ENCODE peak calls at places on chromosomes 4 and X, in eight cellular contexts. One of them, this sample, is unnamed. For H3K79me2, the result is how much of the 10 kb centered on the place peaks cover.

GRCh38 chr4:108044951-108045686 is 55.4 kb downstream of the HADH start:
- DNase-seq in hepatocyte: peak
- DNase-seq in HCT116: no peak
- DNase-seq in SK-N-SH: no peak
- DNase-seq in MM.1S: no peak
- DNase-seq in GM23338: no peak
- DNase-seq in OCI-LY7: no peak
- DNase-seq in neural progenitor cell: no peak
- DNase-seq in this sample: peak

GRCh38 chrX:45850197-45850774 is 649.6 kb upstream of the DIPK2B start:
- DNase-seq in neural progenitor cell: peak
- DNase-seq in HCT116: no peak
- DNase-seq in MM.1S: peak
- DNase-seq in hepatocyte: peak
- DNase-seq in SK-N-SH: no peak
- DNase-seq in GM23338: peak
- DNase-seq in OCI-LY7: no peak
- DNase-seq in this sample: peak

GRCh38 chr4:185792384-185793146 is 19.4 kb downstream of the SORBS2 start:
- DNase-seq in hepatocyte: peak
- DNase-seq in MM.1S: no peak
- DNase-seq in neural progenitor cell: peak
- DNase-seq in OCI-LY7: no peak
- DNase-seq in GM23338: no peak
- DNase-seq in SK-N-SH: no peak
- DNase-seq in HCT116: no peak
- DNase-seq in this sample: peak

GRCh38 chr4:99024481-99025275 is 29.2 kb downstream of the METAP1 start:
- DNase-seq in neural progenitor cell: peak
- DNase-seq in hepatocyte: no peak
- DNase-seq in HCT116: no peak
- DNase-seq in MM.1S: no peak
- DNase-seq in SK-N-SH: no peak
- DNase-seq in GM23338: no peak
- DNase-seq in OCI-LY7: no peak
- DNase-seq in this sample: no peak

GRCh38 chr4:54482529-54482961 is 175.2 kb upstream of the KIT start:
- DNase-seq in OCI-LY7: no peak
- DNase-seq in neural progenitor cell: no peak
- DNase-seq in GM23338: no peak
- DNase-seq in HCT116: no peak
- DNase-seq in SK-N-SH: no peak
- DNase-seq in hepatocyte: no peak
- DNase-seq in MM.1S: no peak
- DNase-seq in this sample: peak

GRCh38 chr4:92121099-92121498 is 182.7 kb upstream of the GRID2 start:
- DNase-seq in HCT116: no peak
- DNase-seq in SK-N-SH: no peak
- DNase-seq in OCI-LY7: no peak
- DNase-seq in MM.1S: peak
- DNase-seq in hepatocyte: peak
- DNase-seq in GM23338: no peak
- DNase-seq in neural progenitor cell: no peak
- DNase-seq in this sample: peak

GRCh38 chr4:1193206-1194027 is 21.0 kb upstream of the SPON2 start:
- DNase-seq in GM23338: no peak
- DNase-seq in MM.1S: no peak
- DNase-seq in SK-N-SH: peak
- DNase-seq in hepatocyte: peak
- DNase-seq in HCT116: no peak
- DNase-seq in OCI-LY7: no peak
- DNase-seq in neural progenitor cell: no peak
- DNase-seq in this sample: no peak

GRCh38 chr4:185589067-185589844 is 53.9 kb upstream of the PDLIM3 start:
- DNase-seq in OCI-LY7: no peak
- DNase-seq in HCT116: peak
- DNase-seq in neural progenitor cell: no peak
- DNase-seq in GM23338: no peak
- DNase-seq in hepatocyte: no peak
- DNase-seq in SK-N-SH: no peak
- DNase-seq in MM.1S: no peak
- DNase-seq in this sample: no peak

GRCh38 chr4:176927664-176928063 is 134.9 kb upstream of the VEGFC start:
- DNase-seq in HCT116: no peak
- DNase-seq in MM.1S: no peak
- DNase-seq in neural progenitor cell: no peak
- DNase-seq in GM23338: no peak
- DNase-seq in SK-N-SH: no peak
- DNase-seq in OCI-LY7: no peak
- DNase-seq in hepatocyte: peak
- DNase-seq in this sample: peak

GRCh38 chr4:176193898-176194297 is 1.5 kb downstream of the SPATA4 start:
- DNase-seq in hepatocyte: no peak
- DNase-seq in HCT116: peak
- DNase-seq in MM.1S: no peak
- DNase-seq in neural progenitor cell: no peak
- DNase-seq in GM23338: no peak
- DNase-seq in OCI-LY7: no peak
- DNase-seq in SK-N-SH: no peak
- DNase-seq in this sample: peak

GRCh38 chr4:66028668-66029067 is 358.4 kb upstream of the EPHA5 start:
- DNase-seq in hepatocyte: no peak
- DNase-seq in HCT116: no peak
- DNase-seq in OCI-LY7: no peak
- DNase-seq in MM.1S: no peak
- DNase-seq in neural progenitor cell: no peak
- DNase-seq in GM23338: no peak
- DNase-seq in SK-N-SH: no peak
- DNase-seq in this sample: no peak

GRCh38 chr4:96407651-96408342 is 567.9 kb downstream of the PDHA2 start:
- DNase-seq in GM23338: no peak
- DNase-seq in hepatocyte: no peak
- DNase-seq in neural progenitor cell: no peak
- DNase-seq in HCT116: no peak
- DNase-seq in MM.1S: no peak
- DNase-seq in OCI-LY7: no peak
- DNase-seq in SK-N-SH: no peak
- DNase-seq in this sample: peak

GRCh38 chr4:16897991-16898827 is at the start of gene LDB2:
- DNase-seq in HCT116: no peak
- DNase-seq in hepatocyte: peak
- DNase-seq in GM23338: peak
- DNase-seq in neural progenitor cell: peak
- DNase-seq in SK-N-SH: peak
- DNase-seq in OCI-LY7: no peak
- DNase-seq in MM.1S: no peak
- DNase-seq in this sample: no peak
- TF ChIP-seq EZH2phosphoT487 in HCT116: no peak
- TF ChIP-seq EZH2phosphoT487 in hepatocyte: no peak
- TF ChIP-seq EZH2phosphoT487 in GM23338: no peak
- TF ChIP-seq EZH2phosphoT487 in neural progenitor cell: no peak
- TF ChIP-seq EZH2phosphoT487 in SK-N-SH: no peak
- TF ChIP-seq EZH2phosphoT487 in OCI-LY7: no peak
- TF ChIP-seq EZH2phosphoT487 in MM.1S: no peak
- TF ChIP-seq EZH2phosphoT487 in this sample: no peak

DNA sequence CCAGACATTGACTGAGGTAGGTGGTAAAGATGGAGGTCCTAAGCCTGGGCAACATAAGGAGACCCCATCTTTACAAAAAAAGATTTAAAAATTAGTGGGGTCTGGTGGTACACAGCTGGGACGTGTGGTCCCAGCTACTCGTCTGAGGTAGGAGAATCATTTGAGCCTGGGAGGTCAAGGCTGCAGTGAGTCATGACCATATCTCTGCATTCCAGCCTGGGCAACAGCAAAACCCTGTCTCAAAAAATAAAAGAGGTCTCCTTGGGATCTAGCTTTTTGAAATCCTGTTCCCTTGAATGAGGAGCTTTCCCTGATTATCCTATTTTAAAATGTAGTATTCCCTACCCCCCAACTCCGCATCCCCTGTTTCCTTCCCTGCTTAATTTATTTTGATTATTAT is 78.7 kb upstream of the OGT start:
- DNase-seq in SK-N-SH: no peak
- DNase-seq in hepatocyte: no peak
- DNase-seq in neural progenitor cell: no peak
- DNase-seq in GM23338: no peak
- DNase-seq in HCT116: no peak
- DNase-seq in OCI-LY7: no peak
- DNase-seq in MM.1S: no peak
- DNase-seq in this sample: no peak
- H3K79me2 ChIP-seq in SK-N-SH: under half
- H3K79me2 ChIP-seq in hepatocyte: under half
- H3K79me2 ChIP-seq in neural progenitor cell: under half
- H3K79me2 ChIP-seq in GM23338: under half
- H3K79me2 ChIP-seq in HCT116: under half
- H3K79me2 ChIP-seq in OCI-LY7: under half
- H3K79me2 ChIP-seq in MM.1S: under half
- H3K79me2 ChIP-seq in this sample: under half

DNA sequence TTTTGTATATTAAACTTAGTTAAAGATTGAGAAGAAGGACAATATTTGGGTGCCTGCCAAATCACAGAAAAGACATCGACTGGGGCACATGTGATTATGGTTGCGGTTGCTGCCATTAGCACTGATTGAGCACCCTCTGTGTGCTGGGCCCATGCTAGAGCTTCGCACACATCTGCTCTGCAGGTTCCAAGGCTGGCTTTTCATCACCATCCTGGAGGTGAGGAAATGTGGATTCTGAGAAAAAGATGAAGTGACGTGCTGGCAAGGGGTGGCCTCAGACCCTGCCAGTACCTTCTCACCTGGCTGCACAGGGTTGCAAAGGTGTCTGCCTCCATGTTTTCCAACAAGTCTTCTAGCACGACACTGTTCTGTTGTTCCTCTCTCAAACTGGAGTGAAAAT is 134.0 kb downstream of the EVC2 start:
- DNase-seq in HCT116: no peak
- DNase-seq in hepatocyte: no peak
- DNase-seq in GM23338: no peak
- DNase-seq in OCI-LY7: no peak
- DNase-seq in SK-N-SH: no peak
- DNase-seq in MM.1S: no peak
- DNase-seq in neural progenitor cell: no peak
- DNase-seq in this sample: no peak
- TF ChIP-seq CTCF in HCT116: no peak
- TF ChIP-seq CTCF in hepatocyte: no peak
- TF ChIP-seq CTCF in GM23338: no peak
- TF ChIP-seq CTCF in OCI-LY7: no peak
- TF ChIP-seq CTCF in SK-N-SH: no peak
- TF ChIP-seq CTCF in MM.1S: no peak
- TF ChIP-seq CTCF in neural progenitor cell: no peak
- TF ChIP-seq CTCF in this sample: no peak

GRCh38 chr4:166481739-166482138 is 608.7 kb downstream of the TLL1 start:
- DNase-seq in hepatocyte: no peak
- DNase-seq in OCI-LY7: no peak
- DNase-seq in SK-N-SH: no peak
- DNase-seq in MM.1S: no peak
- DNase-seq in GM23338: no peak
- DNase-seq in neural progenitor cell: no peak
- DNase-seq in HCT116: no peak
- DNase-seq in this sample: peak

GRCh38 chr4:166482755-166483154 is 609.7 kb downstream of the TLL1 start:
- DNase-seq in neural progenitor cell: no peak
- DNase-seq in MM.1S: no peak
- DNase-seq in GM23338: no peak
- DNase-seq in OCI-LY7: no peak
- DNase-seq in SK-N-SH: no peak
- DNase-seq in HCT116: no peak
- DNase-seq in hepatocyte: no peak
- DNase-seq in this sample: no peak

DNA sequence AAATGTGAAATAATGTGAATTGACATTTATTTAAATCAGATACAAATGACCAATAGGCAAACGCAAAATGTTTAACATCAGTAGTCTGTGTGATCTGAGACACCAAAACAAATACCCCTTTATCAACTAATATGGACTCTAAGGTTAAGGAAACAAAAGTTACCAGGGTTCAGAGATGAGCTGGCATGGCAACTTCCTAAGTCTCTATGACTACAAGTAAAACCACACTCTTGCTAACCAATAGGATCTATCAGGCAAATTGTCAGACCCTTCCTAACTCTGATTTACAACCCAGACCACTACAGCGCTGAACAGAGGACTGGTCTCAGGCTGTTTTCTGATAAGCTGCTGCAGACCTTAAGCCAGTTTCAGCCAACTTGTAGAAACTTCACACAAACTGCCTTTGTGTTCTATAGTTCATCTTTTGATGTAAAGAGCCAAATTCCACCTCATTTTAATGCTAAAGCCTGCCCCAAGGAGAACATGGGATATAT is 608.0 kb downstream of the TLL1 start:
- DNase-seq in GM23338: no peak
- DNase-seq in MM.1S: no peak
- DNase-seq in neural progenitor cell: no peak
- DNase-seq in OCI-LY7: no peak
- DNase-seq in hepatocyte: no peak
- DNase-seq in SK-N-SH: no peak
- DNase-seq in HCT116: no peak
- DNase-seq in this sample: peak
- TF ChIP-seq EZH2phosphoT487 in GM23338: no peak
- TF ChIP-seq EZH2phosphoT487 in MM.1S: no peak
- TF ChIP-seq EZH2phosphoT487 in neural progenitor cell: no peak
- TF ChIP-seq EZH2phosphoT487 in OCI-LY7: no peak
- TF ChIP-seq EZH2phosphoT487 in hepatocyte: no peak
- TF ChIP-seq EZH2phosphoT487 in SK-N-SH: no peak
- TF ChIP-seq EZH2phosphoT487 in HCT116: no peak
- TF ChIP-seq EZH2phosphoT487 in this sample: no peak

DNA sequence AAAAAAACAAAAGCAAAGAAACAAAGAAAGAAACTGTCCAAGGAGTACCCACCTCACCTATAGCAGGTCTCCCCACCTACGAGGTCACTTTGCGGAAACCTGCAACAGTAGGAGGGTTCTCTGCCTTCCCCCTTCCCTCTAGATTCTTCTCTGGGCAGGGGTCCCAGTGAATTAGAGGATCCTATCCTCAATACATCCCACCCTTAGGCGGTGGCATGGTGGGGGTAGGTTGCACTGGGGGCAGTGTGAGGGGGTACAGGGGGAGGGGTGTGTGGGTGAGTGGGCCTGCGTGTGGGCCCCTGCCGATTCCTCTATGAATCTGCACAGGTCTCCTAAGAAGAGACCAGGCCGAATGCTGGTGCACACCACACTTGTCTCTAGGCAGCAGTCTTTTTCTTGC is 65.4 kb downstream of the NBDY start:
- DNase-seq in hepatocyte: no peak
- DNase-seq in SK-N-SH: no peak
- DNase-seq in OCI-LY7: no peak
- DNase-seq in neural progenitor cell: no peak
- DNase-seq in HCT116: no peak
- DNase-seq in GM23338: no peak
- DNase-seq in MM.1S: no peak
- DNase-seq in this sample: no peak
- H3K79me2 ChIP-seq in hepatocyte: under half
- H3K79me2 ChIP-seq in SK-N-SH: under half
- H3K79me2 ChIP-seq in OCI-LY7: under half
- H3K79me2 ChIP-seq in neural progenitor cell: under half
- H3K79me2 ChIP-seq in HCT116: under half
- H3K79me2 ChIP-seq in GM23338: under half
- H3K79me2 ChIP-seq in MM.1S: under half
- H3K79me2 ChIP-seq in this sample: under half

GRCh38 chrX:72569786-72570185 is 2.9 kb downstream of the HDAC8 start:
- DNase-seq in OCI-LY7: no peak
- DNase-seq in hepatocyte: no peak
- DNase-seq in neural progenitor cell: no peak
- DNase-seq in MM.1S: no peak
- DNase-seq in HCT116: no peak
- DNase-seq in SK-N-SH: no peak
- DNase-seq in GM23338: no peak
- DNase-seq in this sample: peak
- TF ChIP-seq CTCF in OCI-LY7: no peak
- TF ChIP-seq CTCF in hepatocyte: no peak
- TF ChIP-seq CTCF in neural progenitor cell: no peak
- TF ChIP-seq CTCF in MM.1S: no peak
- TF ChIP-seq CTCF in HCT116: no peak
- TF ChIP-seq CTCF in SK-N-SH: peak
- TF ChIP-seq CTCF in GM23338: no peak
- TF ChIP-seq CTCF in this sample: peak

This sample was measured in PC-3.